ENCODE peak calls at places on chromosomes 16 and 17, in eight cellular contexts. T is astrocyte of the spinal cord, O is endodermal cell, S is AG04450, A is PC-9, C is stomach, Y is IMR-90, G is fibroblast of lung. E is an unnamed sample.
A peak's percentile ranks its signal among the peaks of the same experiment; 100 is the strongest.

GRCh38 chr17:5237541-5238016 is 2.9 kb upstream of the SCIMP start:
- DNase-seq in G (peak; percentile 30), Y (peak; percentile 50), O (peak; percentile 94), C (peak; percentile 61), S (no peak), A (peak; percentile 64), T (peak; percentile 36), E (peak; percentile 66)

GRCh38 chr17:45334701-45335677 is 18.2 kb upstream of the MAP3K14 start:
- DNase-seq in S (no peak), A (no peak), Y (no peak), T (no peak), C (no peak), O (no peak), G (no peak), E (no peak)

GRCh38 chr16:57383276-57384247 is 11.3 kb downstream of the CX3CL1 start:
- DNase-seq in G (peak; percentile 77), T (peak; percentile 50), O (peak; percentile 59), A (peak; percentile 52), Y (peak; percentile 36), C (no peak), S (no peak), E (peak; percentile 39)

GRCh38 chr16:69166221-69166833 is 20.6 kb upstream of the SNTB2 start:
- DNase-seq in S (peak; percentile 29), T (peak; percentile 95), O (no peak), G (peak; percentile 80), C (no peak), A (no peak), Y (peak; percentile 82), E (peak; percentile 28)

GRCh38 chr16:27617678-27618077 is 67.7 kb downstream of the KATNIP start:
- DNase-seq in T (no peak), C (no peak), S (no peak), G (peak; percentile 44), Y (no peak), A (no peak), O (no peak), E (no peak)

GRCh38 chr17:29109477-29110371 is 66.8 kb downstream of the PIPOX start:
- DNase-seq in T (no peak), Y (no peak), G (no peak), S (no peak), O (no peak), A (no peak), C (no peak), E (no peak)

GRCh38 chr16:24163935-24164334 is 92.2 kb upstream of the CACNG3 start:
- DNase-seq in S (no peak), G (no peak), T (no peak), Y (no peak), A (no peak), C (no peak), O (no peak), E (no peak)

GRCh38 chr16:50152386-50152806 is 710 bp upstream of the TENT4B start:
- DNase-seq in T (peak; percentile 52), A (no peak), G (peak; percentile 36), O (peak; percentile 67), C (peak; percentile 49), Y (no peak), S (no peak), E (peak; percentile 44)

GRCh38 chr17:36813957-36814356 is 123.3 kb upstream of the LHX1 start:
- DNase-seq in C (no peak), O (peak; percentile 51), S (no peak), G (no peak), Y (no peak), T (no peak), A (no peak), E (no peak)

GRCh38 chr16:11630230-11631056 is 37.8 kb upstream of the SNN start:
- DNase-seq in O (no peak), T (no peak), Y (no peak), S (no peak), C (no peak), G (no peak), A (peak; percentile 61), E (no peak)

GRCh38 chr16:26645629-26646028 is 421.1 kb upstream of the C16orf82 start:
- DNase-seq in T (no peak), O (peak; percentile 89), A (no peak), C (no peak), Y (no peak), G (no peak), S (no peak), E (peak; percentile 33)

GRCh38 chr17:41801374-41802062 is 10.2 kb downstream of the P3H4 start:
- DNase-seq in T (peak; percentile 74), Y (peak; percentile 72), O (peak; percentile 97), G (peak; percentile 63), C (peak; percentile 89), A (peak; percentile 87), S (peak; percentile 50), E (peak; percentile 81)

GRCh38 chr17:78329263-78330059 is 30.4 kb downstream of the SOCS3 start:
- DNase-seq in S (no peak), C (no peak), O (no peak), T (peak; percentile 90), A (peak; percentile 81), G (peak; percentile 86), Y (peak; percentile 77), E (peak; percentile 79)

GRCh38 chr17:75024686-75025397 is 12.4 kb downstream of the MRPL58 start:
- DNase-seq in O (no peak), A (no peak), C (no peak), Y (no peak), S (no peak), T (no peak), G (no peak), E (no peak)

GRCh38 chr17:74866198-74866835 is 6.5 kb downstream of the FDXR start:
- DNase-seq in Y (no peak), O (no peak), A (no peak), S (no peak), T (no peak), G (no peak), C (no peak), E (no peak)

GRCh38 chr17:54888254-54888653 is 12.4 kb upstream of the TOM1L1 start:
- DNase-seq in S (no peak), C (no peak), A (no peak), O (no peak), G (no peak), T (no peak), Y (no peak), E (no peak)
- H3K4me3 ChIP-seq in S (no peak overlapping the region), C (no peak overlapping the region), A (no peak overlapping the region), O (no peak overlapping the region), G (no peak overlapping the region), T (no peak overlapping the region), Y (no peak overlapping the region), E (no peak overlapping the region)

GRCh38 chr16:52069866-52070265 is 477.1 kb downstream of the TOX3 start:
- DNase-seq in S (no peak), T (peak; percentile 11), Y (peak; percentile 11), O (peak; percentile 53), A (no peak), C (no peak), G (peak; percentile 17), E (peak; percentile 12)

GRCh38 chr16:52070341-52071057 is 476.4 kb downstream of the TOX3 start:
- DNase-seq in G (no peak), T (no peak), S (no peak), A (no peak), C (no peak), Y (no peak), O (no peak), E (no peak)

GRCh38 chr16:52066951-52067350 is 480.0 kb downstream of the TOX3 start:
- DNase-seq in C (no peak), G (no peak), O (no peak), S (no peak), T (no peak), A (no peak), Y (no peak), E (no peak)

GRCh38 chr16:52071101-52071500 is 475.8 kb downstream of the TOX3 start:
- DNase-seq in S (no peak), O (no peak), G (no peak), T (no peak), A (no peak), Y (no peak), C (no peak), E (no peak)

GRCh38 chr16:52068447-52069074 is 478.4 kb downstream of the TOX3 start:
- DNase-seq in Y (peak; percentile 10), S (no peak), G (peak; percentile 14), C (peak; percentile 35), T (peak; percentile 6), A (no peak), O (peak; percentile 74), E (peak; percentile 16)
- TF ChIP-seq CTCF in Y (peak; percentile 18), S (no peak), G (no peak), C (peak; percentile 43), T (peak; percentile 10), A (no peak), O (peak; percentile 78), E (no peak)

GRCh38 chr17:16988749-16989229 is 16.9 kb upstream of the TNFRSF13B start:
- DNase-seq in C (no peak), Y (no peak), A (no peak), S (no peak), G (peak; percentile 17), T (no peak), O (no peak), E (peak; percentile 50)

GRCh38 chr17:16987830-16988601 is 16.1 kb upstream of the TNFRSF13B start:
- DNase-seq in S (peak; percentile 27), O (peak; percentile 92), C (peak; percentile 57), T (peak; percentile 87), A (peak; percentile 63), G (peak; percentile 87), Y (peak; percentile 75), E (peak; percentile 86)

GRCh38 chr17:16991349-16992009 is 19.6 kb upstream of the TNFRSF13B start:
- DNase-seq in C (peak; percentile 89), T (peak; percentile 48), Y (peak; percentile 57), S (peak; percentile 11), G (peak; percentile 63), O (peak; percentile 97), A (peak; percentile 79), E (peak; percentile 78)

GRCh38 chr17:16989953-16990860 is 18.3 kb upstream of the TNFRSF13B start:
- DNase-seq in C (no peak), T (no peak), S (peak; percentile 21), Y (peak; percentile 59), A (no peak), O (peak; percentile 61), G (peak; percentile 60), E (no peak)

DNA sequence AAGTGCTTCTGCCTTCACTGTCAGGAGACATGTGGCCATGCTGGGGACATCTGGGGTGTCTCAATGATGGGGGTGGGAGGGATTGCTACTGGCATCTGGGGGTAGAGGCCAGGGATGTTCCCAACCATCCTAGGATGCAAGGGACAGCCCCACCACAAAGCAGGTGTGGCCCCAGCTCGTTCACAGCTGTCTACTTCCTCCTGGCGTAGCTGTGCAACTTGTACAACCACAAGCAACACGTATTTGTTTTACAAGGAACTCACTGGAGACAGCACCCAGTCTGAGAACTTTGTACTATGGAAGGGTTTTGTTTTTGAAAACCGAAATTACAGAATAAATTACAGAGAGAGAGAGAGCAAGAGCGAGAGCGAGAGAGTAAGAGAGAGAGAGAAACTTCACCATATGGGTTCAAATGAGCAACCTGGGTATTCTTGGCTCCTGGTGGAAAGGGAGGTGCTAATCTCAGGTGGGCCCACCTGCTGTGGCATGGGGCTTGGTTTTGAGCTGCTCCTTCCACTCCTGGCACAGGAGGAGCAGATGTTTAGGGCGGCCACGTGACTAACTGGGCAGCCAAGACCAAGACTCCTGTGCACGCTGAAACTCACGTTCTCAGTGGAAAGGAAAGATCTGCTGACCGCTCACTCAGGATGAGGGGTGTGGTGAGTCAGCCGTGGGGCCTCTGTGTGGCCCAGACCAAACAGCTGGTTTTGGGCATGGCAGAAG is 17.5 kb upstream of the TNFRSF13B start:
- DNase-seq in S (no peak), Y (no peak), A (no peak), T (no peak), O (peak; percentile 49), C (no peak), G (no peak), E (no peak)
- H3K4me3 ChIP-seq in S (no peak overlapping the region), Y (no peak overlapping the region), A (no peak overlapping the region), T (no peak overlapping the region), O (no peak overlapping the region), C (no peak overlapping the region), G (no peak overlapping the region), E (no peak overlapping the region)

GRCh38 chr16:67663877-67664222 is 2.7 kb downstream of the ENKD1 start:
- DNase-seq in T (no peak), O (no peak), S (no peak), Y (no peak), C (no peak), G (no peak), A (no peak), E (no peak)
- TF ChIP-seq CTCF in T (no peak), O (peak; percentile 8), S (no peak), Y (no peak), C (no peak), G (no peak), A (no peak), E (no peak)

E was measured in choroid plexus epithelial cell.